ENCODE peak calls at places on chromosomes 12 and 14, in ten cellular contexts. One of them, this sample, is unnamed.

GRCh38 chr12:84912191-84913142 is at the start of gene SLC6A15:
- DNase-seq in Daoy: peak
- DNase-seq in astrocyte of the spinal cord: peak
- DNase-seq in stimulated activated CD4-positive, alpha-beta T cell treated with anti-CD3 and anti-CD28 coated beads, TNF-alpha, amount 100 ng/mL, for 1 hour: no peak
- DNase-seq in NCI-H460: peak
- DNase-seq in RCC 7860: no peak
- DNase-seq in activated T-helper 1 cell treated with anti-CD3 and anti-CD28 coated beads, Interleukin-12 subunit alpha, Interleukin-12 subunit beta, Interleukin-2, Interleukin-4 antibody, amounts not matched to agents 30 ng/mL and 10 ng/mL and 1 ng/mL, durations not matched to agents 14 hours and 24 hours and 36 hours: no peak
- DNase-seq in Calu3: no peak
- DNase-seq in OCI-M1: no peak
- DNase-seq in MV-4-11: no peak
- DNase-seq in this sample: peak

GRCh38 chr12:52209321-52209720 is 17.5 kb upstream of the KRT80 start:
- DNase-seq in stimulated activated CD4-positive, alpha-beta T cell treated with anti-CD3 and anti-CD28 coated beads, TNF-alpha, amount 100 ng/mL, for 1 hour: no peak
- DNase-seq in astrocyte of the spinal cord: no peak
- DNase-seq in Daoy: no peak
- DNase-seq in RCC 7860: no peak
- DNase-seq in OCI-M1: no peak
- DNase-seq in Calu3: no peak
- DNase-seq in MV-4-11: no peak
- DNase-seq in NCI-H460: no peak
- DNase-seq in activated T-helper 1 cell treated with anti-CD3 and anti-CD28 coated beads, Interleukin-12 subunit alpha, Interleukin-12 subunit beta, Interleukin-2, Interleukin-4 antibody, amounts not matched to agents 30 ng/mL and 10 ng/mL and 1 ng/mL, durations not matched to agents 14 hours and 24 hours and 36 hours: no peak
- DNase-seq in this sample: no peak

GRCh38 chr12:132955094-132955932 is 793 bp downstream of the ZNF605 start:
- DNase-seq in MV-4-11: no peak
- DNase-seq in Calu3: peak
- DNase-seq in Daoy: peak
- DNase-seq in stimulated activated CD4-positive, alpha-beta T cell treated with anti-CD3 and anti-CD28 coated beads, TNF-alpha, amount 100 ng/mL, for 1 hour: no peak
- DNase-seq in astrocyte of the spinal cord: peak
- DNase-seq in activated T-helper 1 cell treated with anti-CD3 and anti-CD28 coated beads, Interleukin-12 subunit alpha, Interleukin-12 subunit beta, Interleukin-2, Interleukin-4 antibody, amounts not matched to agents 30 ng/mL and 10 ng/mL and 1 ng/mL, durations not matched to agents 14 hours and 24 hours and 36 hours: no peak
- DNase-seq in RCC 7860: no peak
- DNase-seq in NCI-H460: peak
- DNase-seq in OCI-M1: peak
- DNase-seq in this sample: peak

GRCh38 chr14:61876362-61877049 is 114.3 kb downstream of the SNAPC1 start:
- DNase-seq in stimulated activated CD4-positive, alpha-beta T cell treated with anti-CD3 and anti-CD28 coated beads, TNF-alpha, amount 100 ng/mL, for 1 hour: no peak
- DNase-seq in NCI-H460: no peak
- DNase-seq in astrocyte of the spinal cord: no peak
- DNase-seq in OCI-M1: peak
- DNase-seq in MV-4-11: no peak
- DNase-seq in Calu3: no peak
- DNase-seq in activated T-helper 1 cell treated with anti-CD3 and anti-CD28 coated beads, Interleukin-12 subunit alpha, Interleukin-12 subunit beta, Interleukin-2, Interleukin-4 antibody, amounts not matched to agents 30 ng/mL and 10 ng/mL and 1 ng/mL, durations not matched to agents 14 hours and 24 hours and 36 hours: no peak
- DNase-seq in Daoy: no peak
- DNase-seq in RCC 7860: no peak
- DNase-seq in this sample: no peak

GRCh38 chr12:19261773-19262172 is 132.2 kb downstream of the PLEKHA5 start:
- DNase-seq in stimulated activated CD4-positive, alpha-beta T cell treated with anti-CD3 and anti-CD28 coated beads, TNF-alpha, amount 100 ng/mL, for 1 hour: no peak
- DNase-seq in OCI-M1: no peak
- DNase-seq in MV-4-11: no peak
- DNase-seq in Calu3: no peak
- DNase-seq in Daoy: no peak
- DNase-seq in RCC 7860: peak
- DNase-seq in activated T-helper 1 cell treated with anti-CD3 and anti-CD28 coated beads, Interleukin-12 subunit alpha, Interleukin-12 subunit beta, Interleukin-2, Interleukin-4 antibody, amounts not matched to agents 30 ng/mL and 10 ng/mL and 1 ng/mL, durations not matched to agents 14 hours and 24 hours and 36 hours: no peak
- DNase-seq in astrocyte of the spinal cord: no peak
- DNase-seq in NCI-H460: no peak
- DNase-seq in this sample: no peak

GRCh38 chr12:128474916-128475315 is 207.9 kb downstream of the TMEM132C start:
- DNase-seq in OCI-M1: no peak
- DNase-seq in astrocyte of the spinal cord: no peak
- DNase-seq in stimulated activated CD4-positive, alpha-beta T cell treated with anti-CD3 and anti-CD28 coated beads, TNF-alpha, amount 100 ng/mL, for 1 hour: no peak
- DNase-seq in Daoy: no peak
- DNase-seq in Calu3: no peak
- DNase-seq in activated T-helper 1 cell treated with anti-CD3 and anti-CD28 coated beads, Interleukin-12 subunit alpha, Interleukin-12 subunit beta, Interleukin-2, Interleukin-4 antibody, amounts not matched to agents 30 ng/mL and 10 ng/mL and 1 ng/mL, durations not matched to agents 14 hours and 24 hours and 36 hours: no peak
- DNase-seq in RCC 7860: no peak
- DNase-seq in NCI-H460: no peak
- DNase-seq in MV-4-11: no peak
- DNase-seq in this sample: no peak

GRCh38 chr14:25150401-25150800 is 100.5 kb upstream of the STXBP6 start:
- DNase-seq in activated T-helper 1 cell treated with anti-CD3 and anti-CD28 coated beads, Interleukin-12 subunit alpha, Interleukin-12 subunit beta, Interleukin-2, Interleukin-4 antibody, amounts not matched to agents 30 ng/mL and 10 ng/mL and 1 ng/mL, durations not matched to agents 14 hours and 24 hours and 36 hours: no peak
- DNase-seq in Daoy: no peak
- DNase-seq in NCI-H460: no peak
- DNase-seq in stimulated activated CD4-positive, alpha-beta T cell treated with anti-CD3 and anti-CD28 coated beads, TNF-alpha, amount 100 ng/mL, for 1 hour: no peak
- DNase-seq in MV-4-11: no peak
- DNase-seq in RCC 7860: peak
- DNase-seq in OCI-M1: no peak
- DNase-seq in astrocyte of the spinal cord: peak
- DNase-seq in Calu3: no peak
- DNase-seq in this sample: no peak

GRCh38 chr12:49961993-49962764 is 507 bp downstream of the AQP5 start:
- DNase-seq in astrocyte of the spinal cord: no peak
- DNase-seq in Calu3: peak
- DNase-seq in NCI-H460: no peak
- DNase-seq in stimulated activated CD4-positive, alpha-beta T cell treated with anti-CD3 and anti-CD28 coated beads, TNF-alpha, amount 100 ng/mL, for 1 hour: no peak
- DNase-seq in OCI-M1: no peak
- DNase-seq in Daoy: no peak
- DNase-seq in activated T-helper 1 cell treated with anti-CD3 and anti-CD28 coated beads, Interleukin-12 subunit alpha, Interleukin-12 subunit beta, Interleukin-2, Interleukin-4 antibody, amounts not matched to agents 30 ng/mL and 10 ng/mL and 1 ng/mL, durations not matched to agents 14 hours and 24 hours and 36 hours: no peak
- DNase-seq in RCC 7860: no peak
- DNase-seq in MV-4-11: no peak
- DNase-seq in this sample: no peak

GRCh38 chr14:70359076-70359424 is 433 bp downstream of the COX16 start:
- DNase-seq in stimulated activated CD4-positive, alpha-beta T cell treated with anti-CD3 and anti-CD28 coated beads, TNF-alpha, amount 100 ng/mL, for 1 hour: no peak
- DNase-seq in MV-4-11: no peak
- DNase-seq in Calu3: no peak
- DNase-seq in NCI-H460: no peak
- DNase-seq in Daoy: no peak
- DNase-seq in activated T-helper 1 cell treated with anti-CD3 and anti-CD28 coated beads, Interleukin-12 subunit alpha, Interleukin-12 subunit beta, Interleukin-2, Interleukin-4 antibody, amounts not matched to agents 30 ng/mL and 10 ng/mL and 1 ng/mL, durations not matched to agents 14 hours and 24 hours and 36 hours: no peak
- DNase-seq in RCC 7860: no peak
- DNase-seq in OCI-M1: no peak
- DNase-seq in astrocyte of the spinal cord: no peak
- DNase-seq in this sample: no peak

GRCh38 chr14:55536208-55536708 is 43.7 kb upstream of the KTN1 start:
- DNase-seq in RCC 7860: no peak
- DNase-seq in stimulated activated CD4-positive, alpha-beta T cell treated with anti-CD3 and anti-CD28 coated beads, TNF-alpha, amount 100 ng/mL, for 1 hour: no peak
- DNase-seq in MV-4-11: no peak
- DNase-seq in Daoy: no peak
- DNase-seq in activated T-helper 1 cell treated with anti-CD3 and anti-CD28 coated beads, Interleukin-12 subunit alpha, Interleukin-12 subunit beta, Interleukin-2, Interleukin-4 antibody, amounts not matched to agents 30 ng/mL and 10 ng/mL and 1 ng/mL, durations not matched to agents 14 hours and 24 hours and 36 hours: no peak
- DNase-seq in astrocyte of the spinal cord: no peak
- DNase-seq in Calu3: no peak
- DNase-seq in OCI-M1: no peak
- DNase-seq in NCI-H460: no peak
- DNase-seq in this sample: no peak

GRCh38 chr12:57461326-57461903 is 1.8 kb downstream of the GLI1 start:
- DNase-seq in activated T-helper 1 cell treated with anti-CD3 and anti-CD28 coated beads, Interleukin-12 subunit alpha, Interleukin-12 subunit beta, Interleukin-2, Interleukin-4 antibody, amounts not matched to agents 30 ng/mL and 10 ng/mL and 1 ng/mL, durations not matched to agents 14 hours and 24 hours and 36 hours: no peak
- DNase-seq in stimulated activated CD4-positive, alpha-beta T cell treated with anti-CD3 and anti-CD28 coated beads, TNF-alpha, amount 100 ng/mL, for 1 hour: no peak
- DNase-seq in astrocyte of the spinal cord: peak
- DNase-seq in NCI-H460: peak
- DNase-seq in OCI-M1: peak
- DNase-seq in MV-4-11: no peak
- DNase-seq in RCC 7860: no peak
- DNase-seq in Calu3: peak
- DNase-seq in Daoy: peak
- DNase-seq in this sample: peak

GRCh38 chr14:63501429-63501828 is 41.7 kb downstream of the PPP2R5E start:
- DNase-seq in Calu3: no peak
- DNase-seq in MV-4-11: no peak
- DNase-seq in Daoy: no peak
- DNase-seq in astrocyte of the spinal cord: no peak
- DNase-seq in activated T-helper 1 cell treated with anti-CD3 and anti-CD28 coated beads, Interleukin-12 subunit alpha, Interleukin-12 subunit beta, Interleukin-2, Interleukin-4 antibody, amounts not matched to agents 30 ng/mL and 10 ng/mL and 1 ng/mL, durations not matched to agents 14 hours and 24 hours and 36 hours: no peak
- DNase-seq in stimulated activated CD4-positive, alpha-beta T cell treated with anti-CD3 and anti-CD28 coated beads, TNF-alpha, amount 100 ng/mL, for 1 hour: no peak
- DNase-seq in RCC 7860: no peak
- DNase-seq in OCI-M1: no peak
- DNase-seq in NCI-H460: no peak
- DNase-seq in this sample: no peak

GRCh38 chr12:121858662-121859572 is at the start of gene HPD:
- DNase-seq in stimulated activated CD4-positive, alpha-beta T cell treated with anti-CD3 and anti-CD28 coated beads, TNF-alpha, amount 100 ng/mL, for 1 hour: no peak
- DNase-seq in OCI-M1: no peak
- DNase-seq in astrocyte of the spinal cord: peak
- DNase-seq in MV-4-11: no peak
- DNase-seq in RCC 7860: peak
- DNase-seq in NCI-H460: peak
- DNase-seq in activated T-helper 1 cell treated with anti-CD3 and anti-CD28 coated beads, Interleukin-12 subunit alpha, Interleukin-12 subunit beta, Interleukin-2, Interleukin-4 antibody, amounts not matched to agents 30 ng/mL and 10 ng/mL and 1 ng/mL, durations not matched to agents 14 hours and 24 hours and 36 hours: no peak
- DNase-seq in Daoy: peak
- DNase-seq in Calu3: no peak
- DNase-seq in this sample: peak